ENCODE peak calls at places on chromosome 9, in seven cellular contexts. I, S, O, A, U, G and B are unnamed samples.
A peak's percentile ranks its signal among the peaks of the same experiment; 100 is the strongest.

GRCh38 chr9:7135735-7136134 is 378.0 kb downstream of the KDM4C start:
- DNase-seq in I (no peak), S (no peak), O (no peak), A (no peak), U (no peak), G (no peak), B (no peak)

GRCh38 chr9:127832248-127832647 is 22.2 kb downstream of the ENG start:
- DNase-seq in I (no peak), S (no peak), O (no peak), A (no peak), U (no peak), G (no peak), B (no peak)

GRCh38 chr9:18394847-18395355 is 79.1 kb upstream of the ADAMTSL1 start:
- DNase-seq in I (no peak), S (no peak), O (no peak), A (no peak), U (no peak), G (no peak), B (no peak)

GRCh38 chr9:128619779-128620178 is 36.9 kb downstream of the DYNC2I2 start:
- DNase-seq in I (no peak), S (no peak), O (no peak), A (no peak), U (no peak), G (no peak), B (no peak)

GRCh38 chr9:126561582-126561981 is 52.1 kb upstream of the LMX1B start:
- DNase-seq in I (no peak), S (no peak), O (no peak), A (no peak), U (no peak), G (no peak), B (no peak)

GRCh38 chr9:86792136-86792535 is 155.2 kb downstream of the GAS1 start:
- DNase-seq in I (no peak), S (no peak), O (no peak), A (peak; percentile 68), U (no peak), G (no peak), B (no peak)

GRCh38 chr9:116175616-116176015 is 22.0 kb downstream of the PAPPA start:
- DNase-seq in I (no peak), S (no peak), O (no peak), A (peak; percentile 69), U (no peak), G (no peak), B (no peak)

GRCh38 chr9:9215050-9215449 is 1397.8 kb downstream of the PTPRD start:
- DNase-seq in I (no peak), S (no peak), O (no peak), A (no peak), U (no peak), G (no peak), B (no peak)

GRCh38 chr9:83220737-83221136 is 157.8 kb upstream of the RASEF start:
- DNase-seq in I (no peak), S (no peak), O (no peak), A (peak; percentile 84), U (no peak), G (no peak), B (no peak)

GRCh38 chr9:96006961-96007360 is 131.5 kb downstream of the ERCC6L2 start:
- DNase-seq in I (no peak), S (no peak), O (no peak), A (peak; percentile 89), U (no peak), G (no peak), B (no peak)

GRCh38 chr9:842918-843468 is 1.5 kb downstream of the DMRT1 start:
- DNase-seq in I (no peak), S (no peak), O (no peak), A (no peak), U (no peak), G (no peak), B (no peak)

GRCh38 chr9:93522736-93523135 is 53.6 kb upstream of the PHF2 start:
- DNase-seq in I (no peak), S (no peak), O (no peak), A (no peak), U (no peak), G (no peak), B (no peak)

GRCh38 chr9:7816021-7816420 is 16.4 kb upstream of the DMAC1 start:
- DNase-seq in I (no peak), S (no peak), O (no peak), A (no peak), U (no peak), G (no peak), B (no peak)

GRCh38 chr9:93223241-93224180 is 39.6 kb downstream of the WNK2 start:
- DNase-seq in I (no peak), S (no peak), O (no peak), A (peak; percentile 52), U (no peak), G (no peak), B (no peak)

GRCh38 chr9:27341545-27342294 is 44.8 kb upstream of the EQTN start:
- DNase-seq in I (no peak), S (no peak), O (no peak), A (no peak), U (no peak), G (no peak), B (no peak)

GRCh38 chr9:135290086-135290485 is 189.5 kb upstream of the PPP1R26 start:
- DNase-seq in I (peak; percentile 34), S (no peak), O (no peak), A (no peak), U (no peak), G (no peak), B (no peak)

GRCh38 chr9:114906922-114907571 is 23.3 kb downstream of the TNFSF8 start:
- DNase-seq in I (no peak), S (no peak), O (peak; percentile 33), A (peak; percentile 54), U (peak; percentile 29), G (no peak), B (no peak)

GRCh38 chr9:79962836-79963235 is 391.1 kb downstream of the TLE4 start:
- DNase-seq in I (no peak), S (no peak), O (no peak), A (peak; percentile 81), U (no peak), G (no peak), B (no peak)

GRCh38 chr9:35756275-35756742 is 2.2 kb upstream of the MSMP start:
- DNase-seq in I (peak; percentile 88), S (no peak), O (peak; percentile 51), A (no peak), U (no peak), G (peak; percentile 39), B (peak; percentile 68)

GRCh38 chr9:90124961-90125360 is 517.7 kb downstream of the DIRAS2 start:
- DNase-seq in I (no peak), S (no peak), O (no peak), A (no peak), U (no peak), G (no peak), B (no peak)

GRCh38 chr9:116904165-116904564 is 217.1 kb downstream of the TRIM32 start:
- DNase-seq in I (no peak), S (no peak), O (no peak), A (no peak), U (no peak), G (no peak), B (no peak)